ENCODE peak calls at places on chromosomes 3 and 15, in four cellular contexts. One of them, this sample, is unnamed.
A peak's percentile ranks its signal among the peaks of the same experiment; 100 is the strongest.

GRCh38 chr15:59833366-59833765 is 144.2 kb upstream of the BNIP2 start:
- DNase-seq in HEK293T: no peak
- DNase-seq in stimulated activated CD4-positive, alpha-beta T cell treated with anti-CD3 and anti-CD28 coated beads, TNF-alpha, amount 100 ng/mL, for 4 hours: no peak
- DNase-seq in CD8-positive, alpha-beta memory T cell: no peak
- DNase-seq in this sample: no peak

GRCh38 chr3:14633819-14634424 is 17.6 kb upstream of the CCDC174 start:
- DNase-seq in HEK293T: peak; percentile 73
- DNase-seq in stimulated activated CD4-positive, alpha-beta T cell treated with anti-CD3 and anti-CD28 coated beads, TNF-alpha, amount 100 ng/mL, for 4 hours: peak; percentile 36
- DNase-seq in CD8-positive, alpha-beta memory T cell: peak; percentile 43
- DNase-seq in this sample: peak; percentile 45

GRCh38 chr3:13748500-13748899 is 131.4 kb downstream of the WNT7A start:
- DNase-seq in HEK293T: peak; percentile 2
- DNase-seq in stimulated activated CD4-positive, alpha-beta T cell treated with anti-CD3 and anti-CD28 coated beads, TNF-alpha, amount 100 ng/mL, for 4 hours: no peak
- DNase-seq in CD8-positive, alpha-beta memory T cell: no peak
- DNase-seq in this sample: no peak

GRCh38 chr3:62525276-62525675 is 151.9 kb upstream of the FEZF2 start:
- DNase-seq in HEK293T: no peak
- DNase-seq in stimulated activated CD4-positive, alpha-beta T cell treated with anti-CD3 and anti-CD28 coated beads, TNF-alpha, amount 100 ng/mL, for 4 hours: no peak
- DNase-seq in CD8-positive, alpha-beta memory T cell: no peak
- DNase-seq in this sample: no peak

GRCh38 chr3:15102833-15103232 is 3.9 kb upstream of the RBSN start:
- DNase-seq in HEK293T: no peak
- DNase-seq in stimulated activated CD4-positive, alpha-beta T cell treated with anti-CD3 and anti-CD28 coated beads, TNF-alpha, amount 100 ng/mL, for 4 hours: no peak
- DNase-seq in CD8-positive, alpha-beta memory T cell: no peak
- DNase-seq in this sample: no peak

GRCh38 chr3:185290266-185290665 is 36.4 kb upstream of the EHHADH start:
- DNase-seq in HEK293T: no peak
- DNase-seq in stimulated activated CD4-positive, alpha-beta T cell treated with anti-CD3 and anti-CD28 coated beads, TNF-alpha, amount 100 ng/mL, for 4 hours: no peak
- DNase-seq in CD8-positive, alpha-beta memory T cell: no peak
- DNase-seq in this sample: no peak

GRCh38 chr3:171704002-171704401 is 106.3 kb downstream of the PLD1 start:
- DNase-seq in HEK293T: peak; percentile 38
- DNase-seq in stimulated activated CD4-positive, alpha-beta T cell treated with anti-CD3 and anti-CD28 coated beads, TNF-alpha, amount 100 ng/mL, for 4 hours: no peak
- DNase-seq in CD8-positive, alpha-beta memory T cell: peak; percentile 18
- DNase-seq in this sample: no peak

GRCh38 chr3:176919836-176920760 is 277.2 kb downstream of the TBL1XR1 start:
- DNase-seq in HEK293T: no peak
- DNase-seq in stimulated activated CD4-positive, alpha-beta T cell treated with anti-CD3 and anti-CD28 coated beads, TNF-alpha, amount 100 ng/mL, for 4 hours: no peak
- DNase-seq in CD8-positive, alpha-beta memory T cell: no peak
- DNase-seq in this sample: no peak

GRCh38 chr3:52153389-52154096 is 680 bp downstream of the POC1A start:
- DNase-seq in HEK293T: no peak
- DNase-seq in stimulated activated CD4-positive, alpha-beta T cell treated with anti-CD3 and anti-CD28 coated beads, TNF-alpha, amount 100 ng/mL, for 4 hours: no peak
- DNase-seq in CD8-positive, alpha-beta memory T cell: no peak
- DNase-seq in this sample: peak; percentile 7

GRCh38 chr3:175763948-175764347 is 904.8 kb downstream of the NAALADL2 start:
- DNase-seq in HEK293T: no peak
- DNase-seq in stimulated activated CD4-positive, alpha-beta T cell treated with anti-CD3 and anti-CD28 coated beads, TNF-alpha, amount 100 ng/mL, for 4 hours: no peak
- DNase-seq in CD8-positive, alpha-beta memory T cell: no peak
- DNase-seq in this sample: no peak

GRCh38 chr3:72193768-72194463 is 409.0 kb upstream of the PROK2 start:
- DNase-seq in HEK293T: no peak
- DNase-seq in stimulated activated CD4-positive, alpha-beta T cell treated with anti-CD3 and anti-CD28 coated beads, TNF-alpha, amount 100 ng/mL, for 4 hours: no peak
- DNase-seq in CD8-positive, alpha-beta memory T cell: no peak
- DNase-seq in this sample: no peak

GRCh38 chr3:24963762-24964625 is 464.1 kb upstream of the RARB start:
- DNase-seq in HEK293T: peak; percentile 16
- DNase-seq in stimulated activated CD4-positive, alpha-beta T cell treated with anti-CD3 and anti-CD28 coated beads, TNF-alpha, amount 100 ng/mL, for 4 hours: no peak
- DNase-seq in CD8-positive, alpha-beta memory T cell: no peak
- DNase-seq in this sample: no peak

GRCh38 chr15:101146118-101146702 is 105.6 kb downstream of the CHSY1 start:
- DNase-seq in HEK293T: no peak
- DNase-seq in stimulated activated CD4-positive, alpha-beta T cell treated with anti-CD3 and anti-CD28 coated beads, TNF-alpha, amount 100 ng/mL, for 4 hours: no peak
- DNase-seq in CD8-positive, alpha-beta memory T cell: no peak
- DNase-seq in this sample: no peak

GRCh38 chr3:29697989-29698388 is 417.1 kb downstream of the RBMS3 start:
- DNase-seq in HEK293T: no peak
- DNase-seq in stimulated activated CD4-positive, alpha-beta T cell treated with anti-CD3 and anti-CD28 coated beads, TNF-alpha, amount 100 ng/mL, for 4 hours: no peak
- DNase-seq in CD8-positive, alpha-beta memory T cell: no peak
- DNase-seq in this sample: no peak

GRCh38 chr3:108818404-108818803 is 4.2 kb upstream of the TRAT1 start:
- DNase-seq in HEK293T: peak; percentile 42
- DNase-seq in stimulated activated CD4-positive, alpha-beta T cell treated with anti-CD3 and anti-CD28 coated beads, TNF-alpha, amount 100 ng/mL, for 4 hours: no peak
- DNase-seq in CD8-positive, alpha-beta memory T cell: peak; percentile 42
- DNase-seq in this sample: peak; percentile 48

GRCh38 chr3:182331356-182331755 is 461.9 kb upstream of the ATP11B start:
- DNase-seq in HEK293T: no peak
- DNase-seq in stimulated activated CD4-positive, alpha-beta T cell treated with anti-CD3 and anti-CD28 coated beads, TNF-alpha, amount 100 ng/mL, for 4 hours: no peak
- DNase-seq in CD8-positive, alpha-beta memory T cell: no peak
- DNase-seq in this sample: no peak

GRCh38 chr3:13144163-13145023 is 71.2 kb upstream of the IQSEC1 start:
- DNase-seq in HEK293T: no peak
- DNase-seq in stimulated activated CD4-positive, alpha-beta T cell treated with anti-CD3 and anti-CD28 coated beads, TNF-alpha, amount 100 ng/mL, for 4 hours: no peak
- DNase-seq in CD8-positive, alpha-beta memory T cell: no peak
- DNase-seq in this sample: no peak

GRCh38 chr3:196792771-196793170 is 53.1 kb downstream of the PAK2 start:
- DNase-seq in HEK293T: no peak
- DNase-seq in stimulated activated CD4-positive, alpha-beta T cell treated with anti-CD3 and anti-CD28 coated beads, TNF-alpha, amount 100 ng/mL, for 4 hours: no peak
- DNase-seq in CD8-positive, alpha-beta memory T cell: no peak
- DNase-seq in this sample: no peak

GRCh38 chr3:99410789-99411311 is 227.5 kb upstream of the COL8A1 start:
- DNase-seq in HEK293T: no peak
- DNase-seq in stimulated activated CD4-positive, alpha-beta T cell treated with anti-CD3 and anti-CD28 coated beads, TNF-alpha, amount 100 ng/mL, for 4 hours: no peak
- DNase-seq in CD8-positive, alpha-beta memory T cell: no peak
- DNase-seq in this sample: no peak

GRCh38 chr3:178712247-178712646 is 176.0 kb downstream of the KCNMB2 start:
- DNase-seq in HEK293T: no peak
- DNase-seq in stimulated activated CD4-positive, alpha-beta T cell treated with anti-CD3 and anti-CD28 coated beads, TNF-alpha, amount 100 ng/mL, for 4 hours: no peak
- DNase-seq in CD8-positive, alpha-beta memory T cell: no peak
- DNase-seq in this sample: no peak

GRCh38 chr3:60594025-60594424 is 657.2 kb downstream of the FHIT start:
- DNase-seq in HEK293T: no peak
- DNase-seq in stimulated activated CD4-positive, alpha-beta T cell treated with anti-CD3 and anti-CD28 coated beads, TNF-alpha, amount 100 ng/mL, for 4 hours: no peak
- DNase-seq in CD8-positive, alpha-beta memory T cell: no peak
- DNase-seq in this sample: no peak

GRCh38 chr15:101536166-101536874 is 46.8 kb upstream of the PCSK6 start:
- DNase-seq in HEK293T: no peak
- DNase-seq in stimulated activated CD4-positive, alpha-beta T cell treated with anti-CD3 and anti-CD28 coated beads, TNF-alpha, amount 100 ng/mL, for 4 hours: no peak
- DNase-seq in CD8-positive, alpha-beta memory T cell: no peak
- DNase-seq in this sample: no peak

GRCh38 chr15:33852094-33852493 is 116.2 kb upstream of the CHRM5 start:
- DNase-seq in HEK293T: no peak
- DNase-seq in stimulated activated CD4-positive, alpha-beta T cell treated with anti-CD3 and anti-CD28 coated beads, TNF-alpha, amount 100 ng/mL, for 4 hours: no peak
- DNase-seq in CD8-positive, alpha-beta memory T cell: no peak
- DNase-seq in this sample: no peak

GRCh38 chr15:78083687-78084358 is 6.3 kb upstream of the TBC1D2B start:
- DNase-seq in HEK293T: no peak
- DNase-seq in stimulated activated CD4-positive, alpha-beta T cell treated with anti-CD3 and anti-CD28 coated beads, TNF-alpha, amount 100 ng/mL, for 4 hours: no peak
- DNase-seq in CD8-positive, alpha-beta memory T cell: no peak
- DNase-seq in this sample: no peak

GRCh38 chr3:127105587-127105986 is 87.3 kb upstream of the PRR23E start:
- DNase-seq in HEK293T: no peak
- DNase-seq in stimulated activated CD4-positive, alpha-beta T cell treated with anti-CD3 and anti-CD28 coated beads, TNF-alpha, amount 100 ng/mL, for 4 hours: no peak
- DNase-seq in CD8-positive, alpha-beta memory T cell: no peak
- DNase-seq in this sample: no peak

GRCh38 chr3:85842081-85842480 is 883.3 kb downstream of the CADM2 start:
- DNase-seq in HEK293T: no peak
- DNase-seq in stimulated activated CD4-positive, alpha-beta T cell treated with anti-CD3 and anti-CD28 coated beads, TNF-alpha, amount 100 ng/mL, for 4 hours: no peak
- DNase-seq in CD8-positive, alpha-beta memory T cell: no peak
- DNase-seq in this sample: no peak

GRCh38 chr3:47781326-47781684 is 388 bp downstream of the SMARCC1 start:
- DNase-seq in HEK293T: peak; percentile 58
- DNase-seq in stimulated activated CD4-positive, alpha-beta T cell treated with anti-CD3 and anti-CD28 coated beads, TNF-alpha, amount 100 ng/mL, for 4 hours: peak; percentile 48
- DNase-seq in CD8-positive, alpha-beta memory T cell: peak; percentile 60
- DNase-seq in this sample: peak; percentile 50

GRCh38 chr15:96460106-96460505 is 129.6 kb downstream of the NR2F2 start:
- DNase-seq in HEK293T: no peak
- DNase-seq in stimulated activated CD4-positive, alpha-beta T cell treated with anti-CD3 and anti-CD28 coated beads, TNF-alpha, amount 100 ng/mL, for 4 hours: no peak
- DNase-seq in CD8-positive, alpha-beta memory T cell: no peak
- DNase-seq in this sample: no peak

GRCh38 chr3:46482632-46483311 is 15.0 kb upstream of the RTP3 start:
- DNase-seq in HEK293T: no peak
- DNase-seq in stimulated activated CD4-positive, alpha-beta T cell treated with anti-CD3 and anti-CD28 coated beads, TNF-alpha, amount 100 ng/mL, for 4 hours: no peak
- DNase-seq in CD8-positive, alpha-beta memory T cell: no peak
- DNase-seq in this sample: no peak

GRCh38 chr3:30964612-30965011 is 70.2 kb upstream of the GADL1 start:
- DNase-seq in HEK293T: no peak
- DNase-seq in stimulated activated CD4-positive, alpha-beta T cell treated with anti-CD3 and anti-CD28 coated beads, TNF-alpha, amount 100 ng/mL, for 4 hours: no peak
- DNase-seq in CD8-positive, alpha-beta memory T cell: no peak
- DNase-seq in this sample: no peak